ENCODE peak calls at places on chromosome 15, in eight cellular contexts. X is transverse colon, T is progenitor cell of endocrine pancreas, V is epithelial cell of esophagus, I is adrenal gland, H is AG09309, M is thyroid gland, R is cardiac muscle cell. A is an unnamed sample.

GRCh38 chr15:58491499-58492202 is 59.9 kb downstream of the LIPC start:
- DNase-seq in X (no peak), T (no peak), V (no peak), I (no peak), H (no peak), M (peak; percentile 37), R (no peak), A (no peak)

GRCh38 chr15:68347392-68347791 is 69.8 kb downstream of the FEM1B start:
- DNase-seq in X (no peak), T (no peak), V (no peak), I (no peak), H (no peak), M (no peak), R (no peak), A (no peak)

GRCh38 chr15:43006991-43007390 is 86.4 kb upstream of the TTBK2 start:
- DNase-seq in X (no peak), T (no peak), V (no peak), I (no peak), H (no peak), M (no peak), R (no peak), A (no peak)

GRCh38 chr15:52730163-52730562 is 51.0 kb upstream of the ATOSA start:
- DNase-seq in X (no peak), T (no peak), V (peak; percentile 89), I (no peak), H (no peak), M (no peak), R (peak; percentile 51), A (no peak)

GRCh38 chr15:64622410-64623260 is 152.8 kb downstream of the RBPMS2 start:
- DNase-seq in X (peak; percentile 19), T (no peak), V (no peak), I (no peak), H (no peak), M (no peak), R (no peak), A (peak; percentile 62)

GRCh38 chr15:79673416-79674123 is 223.2 kb downstream of the MTHFS start:
- DNase-seq in X (no peak), T (no peak), V (peak; percentile 55), I (no peak), H (peak; percentile 27), M (no peak), R (peak; percentile 50), A (no peak)

GRCh38 chr15:49741721-49742120 is 120.9 kb downstream of the DTWD1 start:
- DNase-seq in X (peak; percentile 73), T (no peak), V (peak; percentile 5), I (no peak), H (no peak), M (no peak), R (no peak), A (no peak)

GRCh38 chr15:76986743-76987142 is 8.2 kb upstream of the PSTPIP1 start:
- DNase-seq in X (no peak), T (no peak), V (no peak), I (no peak), H (no peak), M (no peak), R (no peak), A (no peak)

GRCh38 chr15:69540622-69541021 is 88.0 kb downstream of the RPLP1 start:
- DNase-seq in X (no peak), T (no peak), V (no peak), I (no peak), H (no peak), M (no peak), R (no peak), A (no peak)

GRCh38 chr15:57595011-57595866 is 3.5 kb downstream of the MYZAP start:
- DNase-seq in X (no peak), T (no peak), V (no peak), I (peak; percentile 67), H (no peak), M (no peak), R (no peak), A (no peak)

GRCh38 chr15:38073278-38073930 is 139.0 kb downstream of the TMCO5A start:
- DNase-seq in X (no peak), T (no peak), V (no peak), I (peak; percentile 63), H (no peak), M (peak; percentile 20), R (peak; percentile 38), A (no peak)

GRCh38 chr15:74552761-74553441 is 11.9 kb downstream of the ARID3B start:
- DNase-seq in X (no peak), T (no peak), V (no peak), I (no peak), H (no peak), M (no peak), R (no peak), A (no peak)

DNA sequence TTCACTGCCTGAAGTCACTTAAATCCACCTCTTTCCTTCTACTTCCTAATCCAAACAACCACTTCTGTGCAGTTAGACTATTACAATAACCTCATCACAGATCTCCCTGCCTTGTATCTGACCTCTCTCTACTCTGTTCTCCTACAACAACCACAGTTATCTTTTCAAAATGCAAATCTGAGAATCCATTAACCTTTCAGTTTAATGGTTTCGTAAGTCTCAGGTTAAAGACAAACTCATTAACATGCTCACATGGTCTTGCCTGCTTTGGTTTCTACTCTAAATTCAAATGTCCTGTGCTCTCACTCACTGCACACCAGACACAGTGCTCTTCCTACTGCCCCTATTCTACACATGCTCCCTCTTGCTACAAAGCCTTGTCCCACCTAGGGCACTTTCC is 406.5 kb upstream of the THBS1 start:
- DNase-seq in X (no peak), T (no peak), V (no peak), I (no peak), H (no peak), M (no peak), R (no peak), A (no peak)
- TF ChIP-seq CTCF in X (no peak), T (no peak), V (no peak), I (no peak), H (no peak), M (no peak), R (no peak), A (no peak)

GRCh38 chr15:82944038-82944437 is 8.5 kb downstream of the HOMER2 start:
- DNase-seq in X (no peak), T (no peak), V (no peak), I (no peak), H (no peak), M (no peak), R (no peak), A (no peak)

GRCh38 chr15:82944840-82945239 is 7.7 kb downstream of the HOMER2 start:
- DNase-seq in X (no peak), T (no peak), V (peak; percentile 89), I (no peak), H (no peak), M (peak; percentile 85), R (no peak), A (no peak)

GRCh38 chr15:82942691-82943090 is 9.8 kb downstream of the HOMER2 start:
- DNase-seq in X (no peak), T (no peak), V (peak; percentile 100), I (peak; percentile 65), H (peak; percentile 23), M (peak; percentile 97), R (no peak), A (no peak)

GRCh38 chr15:82945326-82945725 is 7.2 kb downstream of the HOMER2 start:
- DNase-seq in X (no peak), T (no peak), V (no peak), I (no peak), H (no peak), M (no peak), R (no peak), A (no peak)

GRCh38 chr15:82943176-82943575 is 9.3 kb downstream of the HOMER2 start:
- DNase-seq in X (no peak), T (no peak), V (peak; percentile 53), I (no peak), H (no peak), M (no peak), R (no peak), A (no peak)
- TF ChIP-seq CTCF in X (no peak), T (no peak), V (no peak), I (no peak), H (no peak), M (no peak), R (no peak), A (no peak)

GRCh38 chr15:61834076-61834697 is 226.1 kb downstream of the VPS13C start:
- DNase-seq in X (peak; percentile 82), T (peak; percentile 77), V (peak; percentile 77), I (peak; percentile 83), H (peak; percentile 39), M (peak; percentile 90), R (peak; percentile 84), A (peak; percentile 63)
- TF ChIP-seq CTCF in X (peak; percentile 96), T (peak; percentile 95), V (peak; percentile 99), I (peak; percentile 98), H (peak; percentile 94), M (peak; percentile 95), R (peak; percentile 97), A (peak; percentile 95)

DNA sequence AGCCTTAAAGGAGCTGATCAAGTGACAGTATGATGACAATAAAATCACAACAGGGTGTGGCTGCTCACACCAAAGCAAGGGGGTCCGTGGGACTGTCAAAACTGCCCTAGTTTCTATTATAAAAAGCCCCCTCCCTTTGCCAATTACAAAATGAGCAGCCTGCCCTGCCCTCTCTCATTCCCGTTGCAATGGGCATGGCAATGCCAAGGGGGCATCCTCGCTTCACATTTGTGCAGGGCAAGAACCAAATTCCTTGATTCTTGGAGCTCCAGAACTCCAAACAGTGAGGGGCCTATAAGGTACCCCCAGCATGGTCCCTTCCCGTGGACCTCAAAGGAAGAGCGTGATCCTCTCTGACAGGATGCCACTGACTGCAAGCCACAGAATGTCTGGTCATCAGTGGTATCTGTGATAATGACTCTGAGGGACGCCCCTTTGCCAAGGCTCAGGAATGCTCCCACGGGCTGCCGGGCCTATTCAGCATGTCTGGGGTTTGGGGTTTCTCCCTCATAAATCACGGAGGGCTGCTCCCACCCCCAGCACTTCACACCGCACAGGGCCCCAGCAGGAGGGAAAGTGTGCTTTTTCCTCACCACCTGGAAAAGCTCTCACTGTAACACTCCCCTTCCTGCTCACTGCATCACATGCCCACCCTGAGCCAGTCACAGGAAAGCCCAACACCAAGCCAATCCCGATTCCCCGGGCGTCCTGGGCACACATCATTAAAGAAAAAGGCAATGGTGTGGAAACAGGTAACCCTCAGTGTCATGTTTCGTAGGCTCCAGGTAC is 105.1 kb upstream of the TRPM1 start:
- DNase-seq in X (no peak), T (no peak), V (no peak), I (no peak), H (no peak), M (peak; percentile 42), R (no peak), A (no peak)
- TF ChIP-seq CTCF in X (no peak), T (no peak), V (no peak), I (no peak), H (no peak), M (no peak), R (no peak), A (no peak)

GRCh38 chr15:47963265-47963664 is 157.5 kb upstream of the SLC24A5 start:
- DNase-seq in X (no peak), T (no peak), V (no peak), I (no peak), H (no peak), M (peak; percentile 19), R (no peak), A (no peak)
- TF ChIP-seq CTCF in X (no peak), T (no peak), V (no peak), I (no peak), H (no peak), M (no peak), R (no peak), A (no peak)

A was measured in natural killer cell.